ENCODE peak calls at places on chromosomes 11 and 22, in eight cellular contexts. One of them, this sample, is unnamed.

GRCh38 chr11:111378773-111379499 is at the start of gene POU2AF1:
- DNase-seq in K562: no peak
- DNase-seq in NB4: no peak
- DNase-seq in endothelial cell of umbilical vein: no peak
- DNase-seq in H1: no peak
- DNase-seq in A549: no peak
- DNase-seq in WTC11: peak
- DNase-seq in SK-N-SH: no peak
- DNase-seq in this sample: no peak

GRCh38 chr11:62881579-62882427 is 1.1 kb downstream of the SLC3A2 start:
- DNase-seq in K562: peak
- DNase-seq in NB4: peak
- DNase-seq in endothelial cell of umbilical vein: peak
- DNase-seq in H1: peak
- DNase-seq in A549: peak
- DNase-seq in WTC11: peak
- DNase-seq in SK-N-SH: no peak
- DNase-seq in this sample: peak

GRCh38 chr22:31350410-31350863 is 4.3 kb upstream of the PATZ1 start:
- DNase-seq in K562: peak
- DNase-seq in NB4: no peak
- DNase-seq in endothelial cell of umbilical vein: no peak
- DNase-seq in H1: no peak
- DNase-seq in A549: peak
- DNase-seq in WTC11: peak
- DNase-seq in SK-N-SH: peak
- DNase-seq in this sample: no peak

GRCh38 chr11:22459053-22459452 is 120.9 kb downstream of the SLC17A6 start:
- DNase-seq in K562: no peak
- DNase-seq in NB4: no peak
- DNase-seq in endothelial cell of umbilical vein: peak
- DNase-seq in H1: no peak
- DNase-seq in A549: no peak
- DNase-seq in WTC11: no peak
- DNase-seq in SK-N-SH: no peak
- DNase-seq in this sample: no peak

GRCh38 chr11:133311230-133311629 is 221.1 kb downstream of the OPCML start:
- DNase-seq in K562: no peak
- DNase-seq in NB4: no peak
- DNase-seq in endothelial cell of umbilical vein: no peak
- DNase-seq in H1: no peak
- DNase-seq in A549: no peak
- DNase-seq in WTC11: no peak
- DNase-seq in SK-N-SH: no peak
- DNase-seq in this sample: no peak

GRCh38 chr11:124798991-124799383 is 1.2 kb downstream of the MSANTD2 start:
- DNase-seq in K562: no peak
- DNase-seq in NB4: no peak
- DNase-seq in endothelial cell of umbilical vein: peak
- DNase-seq in H1: no peak
- DNase-seq in A549: peak
- DNase-seq in WTC11: no peak
- DNase-seq in SK-N-SH: peak
- DNase-seq in this sample: no peak

GRCh38 chr11:15903246-15903645 is 453.1 kb downstream of the SOX6 start:
- DNase-seq in K562: no peak
- DNase-seq in NB4: no peak
- DNase-seq in endothelial cell of umbilical vein: no peak
- DNase-seq in H1: no peak
- DNase-seq in A549: no peak
- DNase-seq in WTC11: no peak
- DNase-seq in SK-N-SH: peak
- DNase-seq in this sample: no peak

GRCh38 chr11:2305862-2306823 is 4.3 kb downstream of the TSPAN32 start:
- DNase-seq in K562: no peak
- DNase-seq in NB4: peak
- DNase-seq in endothelial cell of umbilical vein: peak
- DNase-seq in H1: no peak
- DNase-seq in A549: no peak
- DNase-seq in WTC11: no peak
- DNase-seq in SK-N-SH: peak
- DNase-seq in this sample: no peak

GRCh38 chr22:29031236-29031982 is 30.2 kb downstream of the C22orf31 start:
- DNase-seq in K562: peak
- DNase-seq in NB4: no peak
- DNase-seq in endothelial cell of umbilical vein: peak
- DNase-seq in H1: peak
- DNase-seq in A549: peak
- DNase-seq in WTC11: no peak
- DNase-seq in SK-N-SH: peak
- DNase-seq in this sample: peak

GRCh38 chr22:41501209-41501608 is 32.3 kb downstream of the ACO2 start:
- DNase-seq in K562: no peak
- DNase-seq in NB4: peak
- DNase-seq in endothelial cell of umbilical vein: peak
- DNase-seq in H1: no peak
- DNase-seq in A549: peak
- DNase-seq in WTC11: no peak
- DNase-seq in SK-N-SH: peak
- DNase-seq in this sample: no peak

GRCh38 chr11:45165386-45165785 is 18.9 kb downstream of the PRDM11 start:
- DNase-seq in K562: no peak
- DNase-seq in NB4: no peak
- DNase-seq in endothelial cell of umbilical vein: no peak
- DNase-seq in H1: no peak
- DNase-seq in A549: no peak
- DNase-seq in WTC11: no peak
- DNase-seq in SK-N-SH: no peak
- DNase-seq in this sample: no peak

GRCh38 chr11:57786436-57786835 is 24.8 kb downstream of the CTNND1 start:
- DNase-seq in K562: no peak
- DNase-seq in NB4: no peak
- DNase-seq in endothelial cell of umbilical vein: no peak
- DNase-seq in H1: no peak
- DNase-seq in A549: no peak
- DNase-seq in WTC11: no peak
- DNase-seq in SK-N-SH: no peak
- DNase-seq in this sample: no peak

GRCh38 chr11:2885017-2885675 is 429 bp downstream of the CDKN1C start:
- DNase-seq in K562: peak
- DNase-seq in NB4: peak
- DNase-seq in endothelial cell of umbilical vein: peak
- DNase-seq in H1: no peak
- DNase-seq in A549: peak
- DNase-seq in WTC11: peak
- DNase-seq in SK-N-SH: peak
- DNase-seq in this sample: no peak

GRCh38 chr11:14583252-14584105 is 60.1 kb upstream of the PDE3B start:
- DNase-seq in K562: no peak
- DNase-seq in NB4: no peak
- DNase-seq in endothelial cell of umbilical vein: no peak
- DNase-seq in H1: no peak
- DNase-seq in A549: no peak
- DNase-seq in WTC11: no peak
- DNase-seq in SK-N-SH: peak
- DNase-seq in this sample: no peak

GRCh38 chr11:45483361-45483760 is 182.1 kb downstream of the CHST1 start:
- DNase-seq in K562: no peak
- DNase-seq in NB4: no peak
- DNase-seq in endothelial cell of umbilical vein: no peak
- DNase-seq in H1: no peak
- DNase-seq in A549: no peak
- DNase-seq in WTC11: no peak
- DNase-seq in SK-N-SH: no peak
- DNase-seq in this sample: no peak

GRCh38 chr11:86888164-86888977 is 66.8 kb downstream of the FZD4 start:
- DNase-seq in K562: no peak
- DNase-seq in NB4: no peak
- DNase-seq in endothelial cell of umbilical vein: no peak
- DNase-seq in H1: no peak
- DNase-seq in A549: no peak
- DNase-seq in WTC11: no peak
- DNase-seq in SK-N-SH: no peak
- DNase-seq in this sample: no peak
- TF ChIP-seq MAX in K562: no peak
- TF ChIP-seq MAX in NB4: no peak
- TF ChIP-seq MAX in endothelial cell of umbilical vein: no peak
- TF ChIP-seq MAX in H1: no peak
- TF ChIP-seq MAX in A549: no peak
- TF ChIP-seq MAX in WTC11: no peak
- TF ChIP-seq MAX in SK-N-SH: no peak
- TF ChIP-seq MAX in this sample: no peak

GRCh38 chr11:34679681-34680080 is 58.8 kb downstream of the EHF start:
- DNase-seq in K562: no peak
- DNase-seq in NB4: no peak
- DNase-seq in endothelial cell of umbilical vein: no peak
- DNase-seq in H1: no peak
- DNase-seq in A549: no peak
- DNase-seq in WTC11: no peak
- DNase-seq in SK-N-SH: no peak
- DNase-seq in this sample: no peak

GRCh38 chr11:34685864-34686263 is 65.0 kb downstream of the EHF start:
- DNase-seq in K562: no peak
- DNase-seq in NB4: no peak
- DNase-seq in endothelial cell of umbilical vein: no peak
- DNase-seq in H1: no peak
- DNase-seq in A549: no peak
- DNase-seq in WTC11: no peak
- DNase-seq in SK-N-SH: no peak
- DNase-seq in this sample: no peak

GRCh38 chr11:34680918-34681554 is 60.1 kb downstream of the EHF start:
- DNase-seq in K562: no peak
- DNase-seq in NB4: no peak
- DNase-seq in endothelial cell of umbilical vein: peak
- DNase-seq in H1: peak
- DNase-seq in A549: peak
- DNase-seq in WTC11: no peak
- DNase-seq in SK-N-SH: no peak
- DNase-seq in this sample: peak

GRCh38 chr11:34680206-34680605 is 59.3 kb downstream of the EHF start:
- DNase-seq in K562: no peak
- DNase-seq in NB4: no peak
- DNase-seq in endothelial cell of umbilical vein: no peak
- DNase-seq in H1: no peak
- DNase-seq in A549: peak
- DNase-seq in WTC11: no peak
- DNase-seq in SK-N-SH: no peak
- DNase-seq in this sample: no peak

GRCh38 chr11:34682822-34683221 is 61.9 kb downstream of the EHF start:
- DNase-seq in K562: no peak
- DNase-seq in NB4: no peak
- DNase-seq in endothelial cell of umbilical vein: no peak
- DNase-seq in H1: no peak
- DNase-seq in A549: peak
- DNase-seq in WTC11: no peak
- DNase-seq in SK-N-SH: no peak
- DNase-seq in this sample: peak
- TF ChIP-seq MAX in K562: no peak
- TF ChIP-seq MAX in NB4: no peak
- TF ChIP-seq MAX in endothelial cell of umbilical vein: no peak
- TF ChIP-seq MAX in H1: no peak
- TF ChIP-seq MAX in A549: no peak
- TF ChIP-seq MAX in WTC11: no peak
- TF ChIP-seq MAX in SK-N-SH: no peak
- TF ChIP-seq MAX in this sample: no peak

GRCh38 chr11:116928102-116928777 is 90.8 kb upstream of the APOA1 start:
- DNase-seq in K562: no peak
- DNase-seq in NB4: peak
- DNase-seq in endothelial cell of umbilical vein: no peak
- DNase-seq in H1: no peak
- DNase-seq in A549: no peak
- DNase-seq in WTC11: no peak
- DNase-seq in SK-N-SH: no peak
- DNase-seq in this sample: no peak
- TF ChIP-seq MAX in K562: no peak
- TF ChIP-seq MAX in NB4: peak
- TF ChIP-seq MAX in endothelial cell of umbilical vein: no peak
- TF ChIP-seq MAX in H1: no peak
- TF ChIP-seq MAX in A549: no peak
- TF ChIP-seq MAX in WTC11: no peak
- TF ChIP-seq MAX in SK-N-SH: no peak
- TF ChIP-seq MAX in this sample: no peak

GRCh38 chr11:67613313-67613959 is 6.7 kb downstream of the NDUFV1 start:
- DNase-seq in K562: no peak
- DNase-seq in NB4: no peak
- DNase-seq in endothelial cell of umbilical vein: no peak
- DNase-seq in H1: no peak
- DNase-seq in A549: no peak
- DNase-seq in WTC11: no peak
- DNase-seq in SK-N-SH: no peak
- DNase-seq in this sample: no peak

GRCh38 chr11:67612751-67613150 is 6.0 kb downstream of the NDUFV1 start:
- DNase-seq in K562: no peak
- DNase-seq in NB4: no peak
- DNase-seq in endothelial cell of umbilical vein: no peak
- DNase-seq in H1: no peak
- DNase-seq in A549: no peak
- DNase-seq in WTC11: no peak
- DNase-seq in SK-N-SH: no peak
- DNase-seq in this sample: no peak

GRCh38 chr11:67610302-67610868 is 3.6 kb downstream of the NDUFV1 start:
- DNase-seq in K562: no peak
- DNase-seq in NB4: no peak
- DNase-seq in endothelial cell of umbilical vein: no peak
- DNase-seq in H1: no peak
- DNase-seq in A549: no peak
- DNase-seq in WTC11: no peak
- DNase-seq in SK-N-SH: no peak
- DNase-seq in this sample: no peak

GRCh38 chr11:67611165-67611564 is 4.4 kb downstream of the NDUFV1 start:
- DNase-seq in K562: no peak
- DNase-seq in NB4: no peak
- DNase-seq in endothelial cell of umbilical vein: no peak
- DNase-seq in H1: no peak
- DNase-seq in A549: no peak
- DNase-seq in WTC11: no peak
- DNase-seq in SK-N-SH: no peak
- DNase-seq in this sample: no peak

GRCh38 chr11:67611704-67612587 is 5.2 kb downstream of the NDUFV1 start:
- DNase-seq in K562: no peak
- DNase-seq in NB4: no peak
- DNase-seq in endothelial cell of umbilical vein: no peak
- DNase-seq in H1: no peak
- DNase-seq in A549: no peak
- DNase-seq in WTC11: no peak
- DNase-seq in SK-N-SH: no peak
- DNase-seq in this sample: no peak
- TF ChIP-seq MAX in K562: peak
- TF ChIP-seq MAX in NB4: no peak
- TF ChIP-seq MAX in endothelial cell of umbilical vein: no peak
- TF ChIP-seq MAX in H1: no peak
- TF ChIP-seq MAX in A549: no peak
- TF ChIP-seq MAX in WTC11: no peak
- TF ChIP-seq MAX in SK-N-SH: no peak
- TF ChIP-seq MAX in this sample: no peak